ENCODE peak calls at places on chromosome 3, in six cellular contexts. I, C, D, Q, X and B are unnamed samples.
A peak's percentile ranks its signal among the peaks of the same experiment; 100 is the strongest.

GRCh38 chr3:147904421-147904820 is 495.3 kb downstream of the ZIC1 start:
- DNase-seq in I (no peak), C (no peak), D (no peak), Q (no peak), X (no peak), B (no peak)

GRCh38 chr3:170420307-170420821 is 1.7 kb downstream of the CLDN11 start:
- DNase-seq in I (no peak), C (no peak), D (no peak), Q (no peak), X (peak; percentile 55), B (no peak)

GRCh38 chr3:136512391-136512790 is 239.8 kb downstream of the STAG1 start:
- DNase-seq in I (no peak), C (no peak), D (no peak), Q (no peak), X (no peak), B (no peak)

GRCh38 chr3:194872669-194872977 is 186.9 kb downstream of the FAM43A start:
- DNase-seq in I (no peak), C (no peak), D (peak; percentile 16), Q (no peak), X (peak; percentile 6), B (no peak)

GRCh38 chr3:50671331-50671730 is 3.4 kb upstream of the DOCK3 start:
- DNase-seq in I (no peak), C (no peak), D (peak; percentile 68), Q (no peak), X (peak; percentile 43), B (no peak)

GRCh38 chr3:104102386-104102785 is 1264.3 kb upstream of the ALCAM start:
- DNase-seq in I (no peak), C (no peak), D (peak; percentile 51), Q (no peak), X (peak; percentile 60), B (no peak)

GRCh38 chr3:181623924-181624694 is 87.6 kb upstream of the SOX2 start:
- DNase-seq in I (no peak), C (no peak), D (peak; percentile 9), Q (no peak), X (peak; percentile 81), B (no peak)

GRCh38 chr3:57709559-57709958 is 16.7 kb upstream of the DENND6A start:
- DNase-seq in I (no peak), C (no peak), D (no peak), Q (no peak), X (peak; percentile 69), B (no peak)

GRCh38 chr3:176428552-176428951 is 768.7 kb downstream of the TBL1XR1 start:
- DNase-seq in I (no peak), C (no peak), D (no peak), Q (no peak), X (no peak), B (no peak)

GRCh38 chr3:170631755-170632488 is 46.0 kb upstream of the SLC7A14 start:
- DNase-seq in I (no peak), C (no peak), D (no peak), Q (no peak), X (no peak), B (no peak)

GRCh38 chr3:168820748-168821445 is 725.2 kb upstream of the GOLIM4 start:
- DNase-seq in I (no peak), C (no peak), D (no peak), Q (no peak), X (no peak), B (no peak)

GRCh38 chr3:187737401-187738088 is 7.7 kb downstream of the BCL6 start:
- DNase-seq in I (peak; percentile 70), C (peak; percentile 91), D (peak; percentile 19), Q (peak; percentile 72), X (peak; percentile 79), B (peak; percentile 54)

GRCh38 chr3:188712257-188712924 is 459.4 kb upstream of the TPRG1 start:
- DNase-seq in I (no peak), C (no peak), D (peak; percentile 25), Q (no peak), X (peak; percentile 64), B (peak; percentile 5)

GRCh38 chr3:197010556-197011351 is 18.9 kb downstream of the MELTF start:
- DNase-seq in I (no peak), C (no peak), D (no peak), Q (no peak), X (no peak), B (no peak)

GRCh38 chr3:175941352-175941751 is 1082.2 kb downstream of the NAALADL2 start:
- DNase-seq in I (no peak), C (no peak), D (peak; percentile 6), Q (no peak), X (peak; percentile 11), B (no peak)

GRCh38 chr3:190172751-190173150 is 52.1 kb upstream of the P3H2 start:
- DNase-seq in I (no peak), C (no peak), D (no peak), Q (no peak), X (no peak), B (no peak)

GRCh38 chr3:50605901-50606326 is 5.7 kb downstream of the CISH start:
- DNase-seq in I (no peak), C (no peak), D (no peak), Q (peak; percentile 79), X (no peak), B (no peak)

GRCh38 chr3:169334994-169335393 is 328.5 kb downstream of the MECOM start:
- DNase-seq in I (no peak), C (no peak), D (no peak), Q (no peak), X (peak; percentile 60), B (no peak)

GRCh38 chr3:37935756-37936666 is 54.6 kb upstream of the VILL start:
- DNase-seq in I (no peak), C (no peak), D (peak; percentile 81), Q (no peak), X (peak; percentile 81), B (no peak)

GRCh38 chr3:186825294-186825821 is 17.2 kb upstream of the ADIPOQ start:
- DNase-seq in I (no peak), C (peak; percentile 81), D (no peak), Q (no peak), X (no peak), B (no peak)

GRCh38 chr3:57094606-57095005 is 34.1 kb downstream of the SPATA12 start:
- DNase-seq in I (no peak), C (no peak), D (no peak), Q (no peak), X (no peak), B (no peak)

GRCh38 chr3:70757658-70758057 is 445.2 kb upstream of the MDFIC2 start:
- DNase-seq in I (no peak), C (no peak), D (no peak), Q (no peak), X (no peak), B (no peak)

GRCh38 chr3:51995346-51996156 is at the start of gene RPL29:
- DNase-seq in I (peak; percentile 93), C (peak; percentile 94), D (peak; percentile 92), Q (peak; percentile 92), X (peak; percentile 96), B (peak; percentile 87)
- TF ChIP-seq POLR2A in I (peak; percentile 59), C (peak; percentile 58), D (peak; percentile 78), Q (peak; percentile 85), X (peak; percentile 97), B (no peak)

GRCh38 chr3:123075359-123075758 is 8.5 kb downstream of the PDIA5 start:
- DNase-seq in I (no peak), C (no peak), D (no peak), Q (no peak), X (no peak), B (no peak)

GRCh38 chr3:123072564-123072963 is 5.7 kb downstream of the PDIA5 start:
- DNase-seq in I (no peak), C (no peak), D (no peak), Q (no peak), X (no peak), B (no peak)

GRCh38 chr3:123076112-123076495 is 9.3 kb downstream of the PDIA5 start:
- DNase-seq in I (no peak), C (no peak), D (no peak), Q (no peak), X (no peak), B (no peak)

GRCh38 chr3:123078101-123078500 is 11.3 kb downstream of the PDIA5 start:
- DNase-seq in I (no peak), C (no peak), D (no peak), Q (no peak), X (no peak), B (no peak)

GRCh38 chr3:123076496-123077418 is 9.9 kb downstream of the PDIA5 start:
- DNase-seq in I (no peak), C (no peak), D (no peak), Q (no peak), X (peak; percentile 76), B (peak; percentile 57)
- H3K27ac ChIP-seq in I (no peak overlapping the region), C (no peak overlapping the region), D (no peak overlapping the region), Q (no peak overlapping the region), X (peak overlapping the region; percentile 29), B (peak overlapping the region; percentile 42)

GRCh38 chr3:59809750-59810444 is 760.1 kb upstream of the CFAP20DC start:
- DNase-seq in I (no peak), C (no peak), D (peak; percentile 43), Q (no peak), X (no peak), B (peak; percentile 18)
- TF ChIP-seq CTCF in I (peak; percentile 31), C (no peak), D (peak; percentile 39), Q (no peak), X (no peak), B (peak; percentile 19)

DNA sequence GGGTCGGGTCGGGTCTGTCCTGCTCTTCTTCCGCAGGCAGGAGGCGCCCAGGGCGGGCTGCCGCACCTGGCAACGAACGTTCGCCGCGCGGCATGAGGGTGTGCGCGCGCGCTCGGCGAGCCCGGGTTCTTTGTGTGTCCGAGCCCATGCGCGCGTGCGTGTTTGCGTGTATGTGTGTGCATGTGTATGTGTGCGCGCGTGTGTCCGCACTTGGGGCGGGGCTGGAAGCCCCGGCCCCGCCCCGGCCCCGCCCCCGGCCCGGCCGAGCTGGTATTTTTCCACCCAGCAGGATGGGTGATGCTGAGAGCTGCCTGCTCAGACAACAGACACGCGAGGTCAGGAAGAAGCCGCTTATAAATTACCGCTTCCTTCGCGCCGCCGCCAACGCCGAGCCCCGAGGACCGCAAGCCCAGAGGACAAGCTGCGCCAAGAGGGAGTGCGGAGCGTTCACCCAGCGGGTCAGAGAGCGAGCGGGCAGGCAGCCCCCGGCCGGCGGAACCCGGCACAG is at the start of gene SLC6A6:
- DNase-seq in I (peak; percentile 93), C (peak; percentile 99), D (peak; percentile 97), Q (peak; percentile 97), X (peak; percentile 91), B (peak; percentile 94)
- TF ChIP-seq POLR2A in I (no peak), C (peak; percentile 21), D (peak; percentile 88), Q (peak; percentile 84), X (peak; percentile 80), B (peak; percentile 28)

DNA sequence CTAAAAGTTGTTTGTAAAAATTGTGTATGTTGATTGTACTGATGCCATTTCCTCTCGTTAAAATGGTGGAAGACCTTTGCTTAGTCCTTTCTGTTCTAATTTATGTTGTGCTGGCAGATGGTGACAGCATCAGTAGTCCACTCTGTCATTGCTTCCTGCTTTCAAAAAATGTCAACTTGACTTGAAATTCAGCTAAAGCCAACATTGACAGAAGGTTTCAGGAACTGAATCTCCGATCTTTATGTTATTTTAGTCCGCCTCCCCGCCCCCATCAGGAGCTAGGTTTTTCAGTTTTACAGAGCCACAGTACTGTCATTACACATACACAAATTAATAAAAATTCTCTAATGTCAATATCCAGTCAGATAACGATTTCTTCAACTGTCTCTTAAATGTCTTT is 1.5 kb downstream of the CEP63 start:
- DNase-seq in I (no peak), C (no peak), D (no peak), Q (no peak), X (no peak), B (no peak)
- H3K27ac ChIP-seq in I (no peak overlapping the region), C (peak overlapping the region; percentile 99), D (peak overlapping the region; percentile 95), Q (peak overlapping the region; percentile 96), X (peak overlapping the region; percentile 92), B (peak overlapping the region; percentile 99)